ENCODE peak calls at places on chromosomes 6 and 20, in seven cellular contexts. J, D, K, Z, F, H and Y are unnamed samples.

GRCh38 chr6:24522090-24522820 is 27.5 kb downstream of the ALDH5A1 start:
- DNase-seq in F (no peak), J (no peak), H (no peak), D (no peak), Z (no peak), K (peak), Y (no peak)

GRCh38 chr6:16659471-16660156 is 101.6 kb downstream of the ATXN1 start:
- DNase-seq in H (no peak), D (no peak), Z (no peak), J (no peak), F (no peak), K (no peak), Y (no peak)

GRCh38 chr6:130431346-130431745 is 65.5 kb downstream of the TMEM200A start:
- DNase-seq in F (no peak), H (no peak), K (no peak), Z (no peak), D (no peak), J (no peak), Y (no peak)

GRCh38 chr6:132537145-132537544 is 932 bp upstream of the TAAR9 start:
- DNase-seq in K (no peak), J (no peak), H (no peak), F (no peak), Z (no peak), D (no peak), Y (no peak)

GRCh38 chr6:169723200-169723909 is 945 bp downstream of the PHF10 start:
- DNase-seq in F (peak), K (peak), D (peak), J (peak), H (peak), Z (peak), Y (peak)

GRCh38 chr20:1895674-1896496 is 678 bp downstream of the SIRPA start:
- DNase-seq in J (peak), F (no peak), K (no peak), H (peak), D (no peak), Z (peak), Y (no peak)

GRCh38 chr6:37579444-37580067 is 79.9 kb upstream of the CCDC167 start:
- DNase-seq in K (no peak), Z (no peak), H (no peak), J (no peak), D (no peak), F (no peak), Y (no peak)

GRCh38 chr20:49303211-49303610 is 25.4 kb upstream of the ZNFX1 start:
- DNase-seq in J (no peak), H (no peak), D (no peak), F (peak), Z (no peak), K (no peak), Y (no peak)

GRCh38 chr6:122673345-122673961 is 63.2 kb downstream of the PKIB start:
- DNase-seq in D (no peak), H (no peak), F (no peak), K (no peak), J (no peak), Z (peak), Y (peak)

GRCh38 chr6:63789699-63790098 is 154.1 kb downstream of the PHF3 start:
- DNase-seq in Z (no peak), F (no peak), K (no peak), J (no peak), D (no peak), H (no peak), Y (no peak)

GRCh38 chr6:83976037-83976755 is 57.4 kb upstream of the MRAP2 start:
- DNase-seq in K (no peak), D (no peak), H (peak), J (no peak), Z (no peak), F (no peak), Y (no peak)